ENCODE peak calls at places on chromosomes 16 and 17, in six cellular contexts. A, W, E, N, T and V are unnamed samples. For H3K4me1, the result is how much of the 10 kb centered on the place peaks cover.

GRCh38 chr16:50731989-50732589 is 9.8 kb upstream of the CYLD start:
- DNase-seq in A (no peak), W (no peak), E (no peak), N (no peak), T (no peak), V (no peak)

GRCh38 chr16:5383737-5384136 is 286.1 kb upstream of the EEF2KMT start:
- DNase-seq in A (no peak), W (no peak), E (no peak), N (no peak), T (no peak), V (no peak)

GRCh38 chr17:78971764-78972506 is 7.8 kb downstream of the LGALS3BP start:
- DNase-seq in A (no peak), W (no peak), E (no peak), N (no peak), T (no peak), V (no peak)

GRCh38 chr16:17850626-17851265 is 380.0 kb upstream of the XYLT1 start:
- DNase-seq in A (no peak), W (no peak), E (no peak), N (no peak), T (no peak), V (no peak)

GRCh38 chr16:2040450-2041105 is 7.1 kb downstream of the NTHL1 start:
- DNase-seq in A (no peak), W (no peak), E (no peak), N (no peak), T (no peak), V (no peak)

GRCh38 chr17:50630524-50631194 is 4.0 kb upstream of the ABCC3 start:
- DNase-seq in A (peak), W (no peak), E (peak), N (peak), T (peak), V (peak)

GRCh38 chr17:49928826-49929475 is 40.0 kb upstream of the DLX4 start:
- DNase-seq in A (no peak), W (no peak), E (no peak), N (no peak), T (no peak), V (no peak)

GRCh38 chr16:63385714-63386113 is 1349.5 kb upstream of the CDH8 start:
- DNase-seq in A (no peak), W (no peak), E (no peak), N (no peak), T (no peak), V (no peak)

GRCh38 chr16:67657751-67658518 is 2.1 kb downstream of the ACD start:
- DNase-seq in A (no peak), W (no peak), E (no peak), N (no peak), T (no peak), V (no peak)

GRCh38 chr16:68592466-68593337 is 52.4 kb upstream of the CDH3 start:
- DNase-seq in A (peak), W (no peak), E (no peak), N (peak), T (no peak), V (peak)

GRCh38 chr17:12567077-12568053 is 98.3 kb upstream of the MYOCD start:
- DNase-seq in A (no peak), W (no peak), E (no peak), N (no peak), T (no peak), V (no peak)

GRCh38 chr17:63189082-63189481 is 223.0 kb downstream of the TANC2 start:
- DNase-seq in A (no peak), W (no peak), E (no peak), N (peak), T (no peak), V (no peak)

GRCh38 chr17:79799174-79799537 is 2.3 kb upstream of the CBX8 start:
- DNase-seq in A (peak), W (no peak), E (peak), N (no peak), T (no peak), V (no peak)

GRCh38 chr16:9072806-9073341 is 18.6 kb upstream of the HAPSTR1 start:
- DNase-seq in A (no peak), W (no peak), E (no peak), N (peak), T (no peak), V (no peak)

GRCh38 chr16:23147666-23148065 is 1.6 kb downstream of the USP31 start:
- DNase-seq in A (no peak), W (no peak), E (no peak), N (no peak), T (no peak), V (no peak)

GRCh38 chr17:41810659-41811548 is 845 bp downstream of the P3H4 start:
- DNase-seq in A (no peak), W (no peak), E (peak), N (peak), T (no peak), V (no peak)

GRCh38 chr17:78628547-78629435 is 51.6 kb upstream of the DNAH17 start:
- DNase-seq in A (no peak), W (no peak), E (peak), N (no peak), T (no peak), V (no peak)

GRCh38 chr17:75503337-75503950 is 11.9 kb downstream of the CASKIN2 start:
- DNase-seq in A (no peak), W (no peak), E (no peak), N (no peak), T (no peak), V (no peak)

GRCh38 chr17:19494961-19495806 is 38.5 kb upstream of the SLC47A1 start:
- DNase-seq in A (no peak), W (no peak), E (peak), N (no peak), T (no peak), V (no peak)

GRCh38 chr17:38667099-38667786 is 7.5 kb downstream of the EPOP start:
- DNase-seq in A (peak), W (peak), E (peak), N (peak), T (no peak), V (peak)

GRCh38 chr16:15770512-15770911 is 86.3 kb downstream of the MYH11 start:
- DNase-seq in A (no peak), W (no peak), E (no peak), N (peak), T (no peak), V (no peak)

GRCh38 chr16:17266606-17267313 is 204.0 kb downstream of the XYLT1 start:
- DNase-seq in A (no peak), W (peak), E (no peak), N (no peak), T (no peak), V (no peak)

GRCh38 chr17:40901981-40902862 is 17.2 kb upstream of the KRT20 start:
- DNase-seq in A (no peak), W (no peak), E (no peak), N (no peak), T (no peak), V (peak)

GRCh38 chr17:67322039-67322787 is 44.2 kb downstream of the PSMD12 start:
- DNase-seq in A (no peak), W (no peak), E (no peak), N (no peak), T (no peak), V (peak)

GRCh38 chr17:13030459-13031305 is 12.9 kb upstream of the ELAC2 start:
- DNase-seq in A (peak), W (no peak), E (no peak), N (peak), T (no peak), V (no peak)

GRCh38 chr17:51860934-51861561 is 297.5 kb downstream of the CA10 start:
- DNase-seq in A (no peak), W (no peak), E (no peak), N (peak), T (no peak), V (peak)

GRCh38 chr17:69555056-69555455 is 140.6 kb downstream of the MAP2K6 start:
- DNase-seq in A (no peak), W (no peak), E (no peak), N (no peak), T (no peak), V (no peak)
- H3K4me3 ChIP-seq in A (no peak), W (no peak), E (no peak), N (no peak), T (no peak), V (no peak)

DNA sequence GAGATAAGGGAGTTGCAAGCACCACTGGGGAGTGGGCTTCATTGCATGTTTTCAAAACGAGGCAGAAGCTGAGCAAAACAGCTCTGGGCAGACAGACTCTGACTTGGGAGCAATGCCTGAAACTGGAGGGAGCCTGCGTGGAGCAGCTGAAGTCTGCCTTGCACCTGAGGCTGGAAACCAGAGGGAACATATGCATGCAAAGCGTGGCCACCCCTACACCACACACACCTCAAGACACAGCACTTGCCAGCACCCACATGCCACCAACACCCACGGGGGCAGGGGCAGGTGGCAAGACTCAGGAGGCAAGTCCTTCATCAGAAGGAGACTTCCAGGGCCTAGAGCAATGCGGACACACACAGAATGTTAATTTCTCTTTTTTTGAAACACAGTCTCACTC is 45.8 kb downstream of the COTL1 start:
- DNase-seq in A (no peak), W (no peak), E (no peak), N (no peak), T (no peak), V (no peak)
- H3K4me1 ChIP-seq in A (under half), W (under half), E (under half), N (under half), T (under half), V (half or more)

DNA sequence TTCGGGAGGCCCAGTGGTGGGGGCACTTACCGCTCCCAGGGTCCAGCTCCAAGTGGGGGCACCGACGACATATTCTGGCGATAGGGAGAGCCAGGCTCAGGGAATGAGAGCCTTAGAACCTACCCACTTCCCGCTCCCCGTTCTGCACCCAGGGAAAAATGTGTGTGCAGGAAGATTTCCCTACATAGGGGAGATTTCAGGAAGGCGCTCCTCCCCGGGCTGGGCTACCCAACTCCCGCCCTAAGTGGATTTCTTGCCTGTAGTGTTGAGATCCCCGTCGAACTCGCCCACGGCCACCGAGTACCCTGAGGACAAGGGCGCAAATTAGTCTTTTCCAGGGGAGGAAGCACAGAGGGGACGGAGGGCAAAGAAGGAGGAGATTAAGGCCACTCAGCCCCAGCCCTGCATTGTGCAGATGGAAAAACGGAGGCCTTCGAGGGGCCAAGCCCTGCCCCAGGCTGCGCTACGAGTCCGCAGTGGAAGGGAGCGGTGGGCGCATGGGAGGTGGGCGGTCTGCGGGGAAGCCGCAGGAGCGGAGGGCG is 5.1 kb downstream of the ITGA2B start:
- DNase-seq in A (no peak), W (no peak), E (no peak), N (no peak), T (no peak), V (no peak)
- H3K4me3 ChIP-seq in A (no peak), W (peak), E (no peak), N (peak), T (no peak), V (peak)

DNA sequence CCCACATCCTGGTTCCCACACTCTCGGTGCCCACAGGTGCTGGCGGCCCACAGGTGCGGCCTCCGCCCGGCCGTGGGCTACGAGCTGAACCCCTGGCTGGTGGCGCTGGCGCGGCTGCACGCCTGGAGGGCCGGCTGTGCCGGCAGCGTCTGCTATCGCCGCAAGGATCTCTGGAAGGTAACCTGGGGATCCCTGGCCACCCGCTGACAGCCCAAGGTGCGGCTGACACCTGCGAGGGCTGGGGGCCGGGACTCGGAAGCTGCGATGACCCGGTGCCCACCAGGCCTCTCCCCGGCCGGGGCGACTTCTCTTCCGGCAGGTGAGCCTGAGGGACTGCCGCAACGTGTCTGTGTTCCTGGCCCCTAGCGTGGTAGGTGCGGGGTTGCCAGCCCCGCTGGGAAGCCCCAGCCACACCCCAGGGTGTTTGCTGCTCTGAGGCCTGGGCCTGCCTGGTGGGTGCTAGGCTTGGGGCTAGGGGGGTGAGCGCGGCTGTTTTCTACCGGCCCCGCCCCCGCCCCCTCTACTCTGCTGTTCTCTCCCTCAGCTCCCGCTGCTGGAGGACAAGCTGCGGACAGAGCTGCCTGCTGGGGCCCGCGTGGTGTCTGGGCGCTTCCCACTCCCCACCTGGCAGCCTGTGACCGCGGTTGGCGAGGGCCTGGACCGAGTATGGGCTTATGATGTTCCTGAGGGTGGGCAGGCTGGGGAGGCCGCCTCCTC is 977 bp downstream of the ANTKMT start:
- DNase-seq in A (no peak), W (no peak), E (no peak), N (no peak), T (no peak), V (no peak)
- H3K4me1 ChIP-seq in A (under half), W (under half), E (under half), N (under half), T (under half), V (under half)

GRCh38 chr16:12087901-12088364 is 111.4 kb downstream of the SNX29 start:
- DNase-seq in A (peak), W (peak), E (peak), N (no peak), T (peak), V (peak)

GRCh38 chr16:12092347-12092882 is 115.9 kb downstream of the SNX29 start:
- DNase-seq in A (no peak), W (peak), E (peak), N (peak), T (no peak), V (no peak)

GRCh38 chr16:12091569-12092346 is 115.2 kb downstream of the SNX29 start:
- DNase-seq in A (no peak), W (peak), E (peak), N (no peak), T (no peak), V (no peak)

GRCh38 chr16:12089492-12090161 is 113.1 kb downstream of the SNX29 start:
- DNase-seq in A (peak), W (peak), E (peak), N (peak), T (no peak), V (no peak)

DNA sequence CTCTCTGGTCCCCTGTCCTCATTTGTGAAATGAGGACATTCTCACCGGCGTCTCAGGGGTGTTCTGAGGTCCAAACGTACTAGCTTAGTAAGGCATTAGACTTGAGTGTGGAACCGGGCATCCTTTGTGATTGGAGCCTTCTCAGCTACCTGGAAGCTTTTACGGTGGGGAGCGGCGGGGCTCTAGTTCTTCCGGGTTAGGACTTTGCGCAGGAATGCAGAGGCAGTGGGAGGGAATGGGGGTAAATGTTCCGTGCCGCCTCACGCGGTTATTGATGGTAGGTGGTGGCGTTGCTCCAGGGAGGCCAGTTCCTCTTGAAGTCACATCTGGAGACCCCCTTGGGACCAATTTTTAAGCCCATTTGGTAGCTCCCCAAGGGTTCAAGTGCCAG is 113.6 kb downstream of the SNX29 start:
- DNase-seq in A (no peak), W (peak), E (peak), N (no peak), T (no peak), V (no peak)
- H3K4me3 ChIP-seq in A (peak), W (no peak), E (peak), N (no peak), T (peak), V (no peak)

GRCh38 chr17:77419095-77419494 is 278.3 kb downstream of the SEC14L1 start:
- DNase-seq in A (no peak), W (no peak), E (no peak), N (no peak), T (no peak), V (no peak)

GRCh38 chr17:77418609-77419008 is 277.8 kb downstream of the SEC14L1 start:
- DNase-seq in A (no peak), W (peak), E (no peak), N (no peak), T (no peak), V (no peak)

GRCh38 chr17:77420476-77420803 is 279.7 kb downstream of the SEC14L1 start:
- DNase-seq in A (no peak), W (no peak), E (no peak), N (no peak), T (no peak), V (no peak)

GRCh38 chr17:77420804-77421634 is 280.2 kb downstream of the SEC14L1 start:
- DNase-seq in A (peak), W (peak), E (no peak), N (peak), T (no peak), V (no peak)

DNA sequence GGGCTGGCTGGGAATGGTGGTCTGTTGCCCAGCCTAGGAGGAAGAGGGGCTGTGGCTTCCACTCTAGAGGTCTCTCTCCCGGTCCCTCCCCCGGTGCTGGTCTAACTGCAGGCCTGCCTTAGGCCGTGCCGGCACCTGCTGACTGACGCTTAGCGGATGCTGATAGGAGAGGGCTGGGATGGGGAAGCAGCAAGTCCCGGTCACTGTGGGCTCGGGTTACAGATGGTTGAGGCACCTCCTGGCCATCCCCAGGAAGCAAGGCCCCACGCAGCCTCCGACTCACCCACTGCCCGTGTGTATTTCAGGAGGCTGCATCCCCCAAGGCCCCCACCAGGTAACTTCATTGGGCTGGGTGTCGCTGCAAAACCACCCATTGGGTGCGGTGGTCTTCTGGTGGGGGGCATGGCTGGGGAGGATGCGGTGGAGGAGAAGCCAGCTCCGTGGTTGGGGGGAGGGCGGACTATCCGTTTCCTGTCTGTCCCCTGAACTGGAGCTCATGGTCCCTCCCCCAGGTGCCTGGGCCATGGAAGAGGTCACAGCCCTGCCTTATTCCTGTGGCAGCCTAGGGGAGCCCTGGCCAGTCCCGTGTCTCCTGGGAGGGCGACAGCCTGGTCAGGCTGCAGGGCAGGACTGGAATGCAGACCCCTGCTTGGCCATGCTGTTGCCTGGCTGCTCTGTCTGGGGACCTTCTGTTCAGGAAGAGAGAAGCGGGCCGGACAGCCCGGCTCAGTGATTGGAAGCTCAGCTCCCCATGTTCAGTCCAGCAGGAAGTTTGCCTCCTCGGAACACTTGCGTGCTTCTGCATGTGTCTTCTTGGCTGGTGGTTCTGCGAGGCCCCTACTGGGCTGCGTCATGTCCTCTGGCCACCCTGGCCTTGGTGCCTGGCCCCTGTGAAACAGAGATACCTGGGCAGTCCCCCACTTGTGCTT is 279.0 kb downstream of the SEC14L1 start:
- DNase-seq in A (no peak), W (peak), E (no peak), N (no peak), T (no peak), V (peak)
- H3K4me1 ChIP-seq in A (under half), W (under half), E (half or more), N (under half), T (half or more), V (half or more)

GRCh38 chr16:20821682-20822081 is 15.4 kb downstream of the REXO5 start:
- DNase-seq in A (no peak), W (no peak), E (no peak), N (no peak), T (no peak), V (no peak)
- H3K4me3 ChIP-seq in A (no peak), W (no peak), E (no peak), N (no peak), T (no peak), V (no peak)

DNA sequence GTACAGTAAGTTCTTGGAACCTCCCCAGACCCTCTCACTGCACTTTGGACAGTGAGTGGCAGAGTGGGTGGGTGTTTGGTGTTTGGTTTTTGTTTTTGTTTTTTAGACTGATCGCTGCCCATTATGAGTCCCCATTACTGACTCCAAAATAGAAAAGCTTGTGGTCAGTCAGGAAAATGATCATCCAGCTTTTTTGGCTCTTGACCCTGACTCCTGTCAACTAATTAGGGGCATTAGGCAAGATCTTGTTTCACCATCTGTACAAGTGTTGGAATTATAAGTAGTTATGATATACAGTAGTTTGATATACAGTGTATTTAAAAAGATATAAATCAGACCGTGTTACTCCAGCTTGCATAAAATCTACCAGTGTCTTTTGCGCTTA is 6.3 kb downstream of the LYRM1 start:
- DNase-seq in A (no peak), W (no peak), E (no peak), N (no peak), T (no peak), V (no peak)
- H3K4me1 ChIP-seq in A (under half), W (under half), E (half or more), N (under half), T (under half), V (half or more)